ENCODE peak calls at places on chromosomes 3 and 15, in five cellular contexts. L is endothelial cell, U is ACHN, P is AG10803, J is T-helper 1 cell. O is an unnamed sample.
A peak's percentile ranks its signal among the peaks of the same experiment; 100 is the strongest.

GRCh38 chr3:155369244-155369643 is 75.8 kb upstream of the STRIT1 start:
- DNase-seq in L (no peak), P (no peak), U (no peak), J (no peak), O (no peak)

GRCh38 chr15:64906402-64906801 is 5.3 kb upstream of the ANKDD1A start:
- DNase-seq in U (no peak), J (no peak), L (no peak), P (no peak), O (peak; percentile 14)

GRCh38 chr3:33039628-33040027 is 57.3 kb downstream of the GLB1 start:
- DNase-seq in J (no peak), L (no peak), P (no peak), U (no peak), O (no peak)

GRCh38 chr15:88834211-88834812 is 31.1 kb downstream of the ACAN start:
- DNase-seq in P (peak; percentile 59), J (no peak), L (peak; percentile 60), U (peak; percentile 23), O (no peak)

GRCh38 chr3:116663161-116663885 is 46.3 kb upstream of the TUSC7 start:
- DNase-seq in P (no peak), U (no peak), J (no peak), L (peak; percentile 12), O (no peak)

GRCh38 chr15:39053480-39053879 is 488.9 kb upstream of the RASGRP1 start:
- DNase-seq in U (no peak), J (no peak), P (no peak), L (no peak), O (no peak)

GRCh38 chr3:56309465-56309864 is 158.8 kb downstream of the ERC2 start:
- DNase-seq in U (no peak), L (no peak), P (no peak), J (no peak), O (no peak)

GRCh38 chr3:125622381-125622788 is 27.1 kb upstream of the OSBPL11 start:
- DNase-seq in J (no peak), U (no peak), P (no peak), L (no peak), O (no peak)

GRCh38 chr3:31885235-31885634 is 95.8 kb downstream of the OSBPL10 start:
- DNase-seq in U (no peak), J (no peak), P (no peak), L (no peak), O (no peak)

GRCh38 chr3:110821586-110821985 is 250.0 kb upstream of the NECTIN3 start:
- DNase-seq in P (peak; percentile 52), U (no peak), J (no peak), L (no peak), O (no peak)

GRCh38 chr3:184611606-184612304 is 50.2 kb downstream of the EPHB3 start:
- DNase-seq in U (no peak), P (peak; percentile 51), J (no peak), L (no peak), O (peak; percentile 86)

GRCh38 chr3:15204005-15204404 is 2.0 kb upstream of the CAPN7 start:
- DNase-seq in P (peak; percentile 9), U (peak; percentile 31), L (no peak), J (no peak), O (no peak)

GRCh38 chr15:35746121-35746520 is 200.2 kb upstream of the DPH6 start:
- DNase-seq in L (no peak), J (no peak), P (no peak), U (no peak), O (no peak)

GRCh38 chr3:155101398-155101797 is 21.3 kb downstream of the MME start:
- DNase-seq in P (peak; percentile 82), L (no peak), J (no peak), U (no peak), O (no peak)

GRCh38 chr3:159741281-159741680 is 247.4 kb upstream of the IL12A start:
- DNase-seq in L (no peak), J (no peak), U (no peak), P (no peak), O (no peak)

GRCh38 chr15:98069256-98069655 is 108.8 kb downstream of the ARRDC4 start:
- DNase-seq in U (no peak), L (no peak), J (no peak), P (peak; percentile 50), O (no peak)

GRCh38 chr3:385151-385550 is 188.6 kb downstream of the CHL1 start:
- DNase-seq in P (no peak), J (no peak), U (peak; percentile 41), L (no peak), O (no peak)

GRCh38 chr3:148178508-148178907 is 519.2 kb upstream of the AGTR1 start:
- DNase-seq in J (no peak), L (no peak), P (no peak), U (no peak), O (no peak)

GRCh38 chr3:36257117-36257516 is 123.2 kb upstream of the STAC start:
- DNase-seq in J (no peak), L (no peak), U (peak; percentile 66), P (no peak), O (no peak)

O was measured in posterior vena cava.